ENCODE peak calls at places on chromosomes 13 and 19, in nine cellular contexts. One of them, this sample, is unnamed.

GRCh38 chr19:2668188-2668763 is 34.2 kb downstream of the GNG7 start:
- DNase-seq in activated CD8-positive, alpha-beta memory T cell treated with anti-CD3 and anti-CD28 coated beads for 24 hours: no peak
- DNase-seq in amniotic stem cell: no peak
- DNase-seq in activated T-cell treated with anti-CD3 and anti-CD28 coated beads for 24 hours: no peak
- DNase-seq in AG10803: no peak
- DNase-seq in BE2C: no peak
- DNase-seq in cardiac septum: no peak
- DNase-seq in hepatic stellate cell: no peak
- DNase-seq in HCEC 1CT: no peak
- DNase-seq in this sample: no peak

GRCh38 chr19:20078696-20079095 is 896 bp downstream of the ZNF90 start:
- DNase-seq in activated CD8-positive, alpha-beta memory T cell treated with anti-CD3 and anti-CD28 coated beads for 24 hours: peak; percentile 62
- DNase-seq in amniotic stem cell: no peak
- DNase-seq in activated T-cell treated with anti-CD3 and anti-CD28 coated beads for 24 hours: no peak
- DNase-seq in AG10803: peak; percentile 16
- DNase-seq in BE2C: peak; percentile 36
- DNase-seq in cardiac septum: no peak
- DNase-seq in hepatic stellate cell: peak; percentile 8
- DNase-seq in HCEC 1CT: no peak
- DNase-seq in this sample: no peak

GRCh38 chr13:39297664-39298171 is 259.5 kb downstream of the NHLRC3 start:
- DNase-seq in activated CD8-positive, alpha-beta memory T cell treated with anti-CD3 and anti-CD28 coated beads for 24 hours: no peak
- DNase-seq in amniotic stem cell: no peak
- DNase-seq in activated T-cell treated with anti-CD3 and anti-CD28 coated beads for 24 hours: no peak
- DNase-seq in AG10803: peak; percentile 31
- DNase-seq in BE2C: no peak
- DNase-seq in cardiac septum: no peak
- DNase-seq in hepatic stellate cell: no peak
- DNase-seq in HCEC 1CT: no peak
- DNase-seq in this sample: no peak

GRCh38 chr19:13051581-13052165 is 51.0 kb downstream of the LYL1 start:
- DNase-seq in activated CD8-positive, alpha-beta memory T cell treated with anti-CD3 and anti-CD28 coated beads for 24 hours: peak; percentile 64
- DNase-seq in amniotic stem cell: no peak
- DNase-seq in activated T-cell treated with anti-CD3 and anti-CD28 coated beads for 24 hours: no peak
- DNase-seq in AG10803: no peak
- DNase-seq in BE2C: peak; percentile 58
- DNase-seq in cardiac septum: no peak
- DNase-seq in hepatic stellate cell: no peak
- DNase-seq in HCEC 1CT: peak; percentile 14
- DNase-seq in this sample: no peak

GRCh38 chr13:88643233-88643632 is 972.1 kb downstream of the SLITRK5 start:
- DNase-seq in activated CD8-positive, alpha-beta memory T cell treated with anti-CD3 and anti-CD28 coated beads for 24 hours: no peak
- DNase-seq in amniotic stem cell: no peak
- DNase-seq in activated T-cell treated with anti-CD3 and anti-CD28 coated beads for 24 hours: no peak
- DNase-seq in AG10803: no peak
- DNase-seq in BE2C: no peak
- DNase-seq in cardiac septum: no peak
- DNase-seq in hepatic stellate cell: no peak
- DNase-seq in HCEC 1CT: no peak
- DNase-seq in this sample: no peak

GRCh38 chr13:111006508-111007031 is 91.7 kb upstream of the ANKRD10 start:
- DNase-seq in activated CD8-positive, alpha-beta memory T cell treated with anti-CD3 and anti-CD28 coated beads for 24 hours: no peak
- DNase-seq in amniotic stem cell: no peak
- DNase-seq in activated T-cell treated with anti-CD3 and anti-CD28 coated beads for 24 hours: no peak
- DNase-seq in AG10803: peak; percentile 88
- DNase-seq in BE2C: no peak
- DNase-seq in cardiac septum: peak; percentile 90
- DNase-seq in hepatic stellate cell: peak; percentile 78
- DNase-seq in HCEC 1CT: peak; percentile 24
- DNase-seq in this sample: peak; percentile 99

GRCh38 chr19:38507551-38508127 is 74.1 kb downstream of the RYR1 start:
- DNase-seq in activated CD8-positive, alpha-beta memory T cell treated with anti-CD3 and anti-CD28 coated beads for 24 hours: no peak
- DNase-seq in amniotic stem cell: no peak
- DNase-seq in activated T-cell treated with anti-CD3 and anti-CD28 coated beads for 24 hours: no peak
- DNase-seq in AG10803: no peak
- DNase-seq in BE2C: no peak
- DNase-seq in cardiac septum: no peak
- DNase-seq in hepatic stellate cell: no peak
- DNase-seq in HCEC 1CT: no peak
- DNase-seq in this sample: no peak

GRCh38 chr19:54390942-54391577 is 24.2 kb upstream of the TTYH1 start:
- DNase-seq in activated CD8-positive, alpha-beta memory T cell treated with anti-CD3 and anti-CD28 coated beads for 24 hours: peak; percentile 83
- DNase-seq in amniotic stem cell: peak; percentile 66
- DNase-seq in activated T-cell treated with anti-CD3 and anti-CD28 coated beads for 24 hours: peak; percentile 50
- DNase-seq in AG10803: peak; percentile 65
- DNase-seq in BE2C: peak; percentile 68
- DNase-seq in cardiac septum: no peak
- DNase-seq in hepatic stellate cell: peak; percentile 42
- DNase-seq in HCEC 1CT: peak; percentile 38
- DNase-seq in this sample: peak; percentile 58

GRCh38 chr19:38862321-38863059 is 12.7 kb upstream of the HNRNPL start:
- DNase-seq in activated CD8-positive, alpha-beta memory T cell treated with anti-CD3 and anti-CD28 coated beads for 24 hours: no peak
- DNase-seq in amniotic stem cell: no peak
- DNase-seq in activated T-cell treated with anti-CD3 and anti-CD28 coated beads for 24 hours: no peak
- DNase-seq in AG10803: peak; percentile 83
- DNase-seq in BE2C: peak; percentile 91
- DNase-seq in cardiac septum: no peak
- DNase-seq in hepatic stellate cell: no peak
- DNase-seq in HCEC 1CT: no peak
- DNase-seq in this sample: no peak

GRCh38 chr19:55305491-55305890 is 19.6 kb downstream of the TMEM150B start:
- DNase-seq in activated CD8-positive, alpha-beta memory T cell treated with anti-CD3 and anti-CD28 coated beads for 24 hours: peak; percentile 75
- DNase-seq in amniotic stem cell: no peak
- DNase-seq in activated T-cell treated with anti-CD3 and anti-CD28 coated beads for 24 hours: peak; percentile 23
- DNase-seq in AG10803: peak; percentile 22
- DNase-seq in BE2C: peak; percentile 66
- DNase-seq in cardiac septum: no peak
- DNase-seq in hepatic stellate cell: peak; percentile 38
- DNase-seq in HCEC 1CT: no peak
- DNase-seq in this sample: peak; percentile 22

GRCh38 chr19:50184196-50184595 is 19.2 kb upstream of the MYH14 start:
- DNase-seq in activated CD8-positive, alpha-beta memory T cell treated with anti-CD3 and anti-CD28 coated beads for 24 hours: no peak
- DNase-seq in amniotic stem cell: no peak
- DNase-seq in activated T-cell treated with anti-CD3 and anti-CD28 coated beads for 24 hours: no peak
- DNase-seq in AG10803: no peak
- DNase-seq in BE2C: no peak
- DNase-seq in cardiac septum: no peak
- DNase-seq in hepatic stellate cell: no peak
- DNase-seq in HCEC 1CT: no peak
- DNase-seq in this sample: no peak

This sample was measured in SJSA1.